ENCODE peak calls at places on chromosomes 16 and 17, in five cellular contexts. S is keratinocyte, O is PC-3, Y is K562, X is fibroblast of lung. G is an unnamed sample.

GRCh38 chr17:27352481-27353460 is 58.9 kb downstream of the WSB1 start:
- DNase-seq in S (no peak), O (no peak), Y (no peak), X (peak; percentile 54), G (peak; percentile 42)

GRCh38 chr17:66449418-66449977 is 147.1 kb downstream of the PRKCA start:
- DNase-seq in S (no peak), O (no peak), Y (no peak), X (no peak), G (no peak)

GRCh38 chr17:8150194-8151119 is 1.7 kb downstream of the PER1 start:
- DNase-seq in S (no peak), O (no peak), Y (no peak), X (no peak), G (no peak)

GRCh38 chr17:42131971-42132370 is 9.4 kb downstream of the HSPB9 start:
- DNase-seq in S (no peak), O (no peak), Y (no peak), X (no peak), G (peak; percentile 47)

GRCh38 chr17:29570521-29570920 is 2.0 kb downstream of the TP53I13 start:
- DNase-seq in S (no peak), O (no peak), Y (no peak), X (no peak), G (no peak)

GRCh38 chr17:82419471-82419995 is 1.1 kb upstream of the OGFOD3 start:
- DNase-seq in S (no peak), O (peak; percentile 7), Y (no peak), X (peak; percentile 17), G (no peak)

GRCh38 chr16:59878479-59878878 is 1144.4 kb upstream of the GOT2 start:
- DNase-seq in S (no peak), O (peak; percentile 66), Y (no peak), X (peak; percentile 75), G (peak; percentile 90)

GRCh38 chr16:54934536-54935410 is 4.1 kb downstream of the IRX5 start:
- DNase-seq in S (no peak), O (no peak), Y (no peak), X (no peak), G (peak; percentile 46)

GRCh38 chr17:34076743-34077631 is 178.1 kb upstream of the CCL2 start:
- DNase-seq in S (no peak), O (no peak), Y (no peak), X (no peak), G (no peak)

GRCh38 chr16:89922477-89922883 is 662 bp upstream of the TUBB3 start:
- DNase-seq in S (peak; percentile 64), O (peak; percentile 84), Y (peak; percentile 55), X (peak; percentile 92), G (peak; percentile 86)

GRCh38 chr17:30091771-30092170 is 24.8 kb upstream of the NSRP1 start:
- DNase-seq in S (no peak), O (peak; percentile 40), Y (no peak), X (peak; percentile 72), G (peak; percentile 91)

GRCh38 chr16:88813396-88814143 is 1.8 kb upstream of the APRT start:
- DNase-seq in S (no peak), O (no peak), Y (no peak), X (no peak), G (no peak)

GRCh38 chr16:3256146-3256875 is at the start of gene MEFV:
- DNase-seq in S (no peak), O (no peak), Y (no peak), X (no peak), G (no peak)

GRCh38 chr16:57185446-57185944 is 344 bp downstream of the PSME3IP1 start:
- DNase-seq in S (no peak), O (peak; percentile 64), Y (peak; percentile 49), X (peak; percentile 60), G (peak; percentile 47)

GRCh38 chr16:1054660-1055556 is 17.6 kb upstream of the SSTR5 start:
- DNase-seq in S (no peak), O (peak; percentile 50), Y (peak; percentile 68), X (peak; percentile 42), G (no peak)

GRCh38 chr17:28466001-28466400 is 7.4 kb upstream of the SLC13A2 start:
- DNase-seq in S (no peak), O (no peak), Y (no peak), X (no peak), G (no peak)

GRCh38 chr17:4433515-4434031 is at the start of gene SPNS3:
- DNase-seq in S (no peak), O (no peak), Y (no peak), X (no peak), G (no peak)

GRCh38 chr17:47276868-47277267 is 23.2 kb downstream of the ITGB3 start:
- DNase-seq in S (no peak), O (peak; percentile 57), Y (no peak), X (peak; percentile 90), G (peak; percentile 73)

GRCh38 chr17:82367724-82368524 is 3.6 kb upstream of the UTS2R start:
- DNase-seq in S (no peak), O (peak; percentile 29), Y (peak; percentile 94), X (no peak), G (no peak)

GRCh38 chr16:56871172-56871593 is 6.2 kb downstream of the SLC12A3 start:
- DNase-seq in S (no peak), O (peak; percentile 12), Y (no peak), X (peak; percentile 33), G (no peak)

GRCh38 chr16:70665806-70666735 is 19.7 kb downstream of the IL34 start:
- DNase-seq in S (no peak), O (no peak), Y (no peak), X (no peak), G (no peak)

GRCh38 chr17:60142872-60143499 is 6.8 kb upstream of the CA4 start:
- DNase-seq in S (peak; percentile 67), O (peak; percentile 96), Y (peak; percentile 69), X (peak; percentile 84), G (peak; percentile 70)

GRCh38 chr16:85313541-85314208 is 201.4 kb upstream of the CIBAR2 start:
- DNase-seq in S (no peak), O (no peak), Y (no peak), X (peak; percentile 32), G (no peak)

GRCh38 chr17:3401786-3402185 is 3.6 kb upstream of the OR1E1 start:
- DNase-seq in S (no peak), O (no peak), Y (no peak), X (no peak), G (no peak)

GRCh38 chr17:79082311-79083190 is 7.9 kb downstream of the ENGASE start:
- DNase-seq in S (no peak), O (peak; percentile 73), Y (peak; percentile 79), X (peak; percentile 19), G (no peak)

GRCh38 chr17:77454560-77455095 is 313.9 kb downstream of the SEC14L1 start:
- DNase-seq in S (no peak), O (no peak), Y (no peak), X (no peak), G (no peak)

GRCh38 chr16:88058136-88058535 is 106.9 kb downstream of the BANP start:
- DNase-seq in S (no peak), O (no peak), Y (no peak), X (no peak), G (no peak)

GRCh38 chr16:5350118-5350517 is 252.5 kb upstream of the EEF2KMT start:
- DNase-seq in S (no peak), O (no peak), Y (no peak), X (no peak), G (no peak)

GRCh38 chr17:45763182-45763581 is 20.9 kb upstream of the CRHR1 start:
- DNase-seq in S (no peak), O (no peak), Y (no peak), X (no peak), G (no peak)

GRCh38 chr17:82299452-82299851 is 18.0 kb downstream of the CD7 start:
- DNase-seq in S (no peak), O (no peak), Y (no peak), X (no peak), G (no peak)

GRCh38 chr17:55730808-55731207 is 8.1 kb upstream of the TMEM100 start:
- DNase-seq in S (no peak), O (no peak), Y (no peak), X (peak; percentile 33), G (no peak)

GRCh38 chr17:47305302-47305923 is 18.3 kb upstream of the EFCAB13 start:
- DNase-seq in S (peak; percentile 63), O (peak; percentile 100), Y (no peak), X (peak; percentile 87), G (peak; percentile 96)

GRCh38 chr16:62752837-62753236 is 716.6 kb upstream of the CDH8 start:
- DNase-seq in S (no peak), O (no peak), Y (no peak), X (no peak), G (no peak)

DNA sequence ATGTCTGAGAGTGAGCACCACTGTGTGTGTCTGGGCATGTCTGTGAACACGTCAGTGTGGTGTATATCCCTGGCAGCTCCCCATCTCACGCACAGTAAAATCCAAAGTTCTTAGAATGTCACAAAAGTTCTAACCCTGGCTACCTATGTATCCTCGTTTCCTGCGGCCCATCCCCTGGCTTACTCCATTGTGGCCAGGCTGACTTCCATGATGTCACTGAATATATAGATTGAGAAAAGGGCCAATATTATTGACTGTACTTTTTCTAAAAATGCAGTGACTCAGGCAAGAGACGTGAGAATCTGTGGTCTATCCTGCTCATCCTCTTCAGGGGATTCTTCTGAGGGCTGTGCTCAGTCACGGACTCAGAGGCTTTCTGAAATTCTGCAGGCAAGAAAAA is 963 bp upstream of the METTL22 start:
- DNase-seq in S (peak; percentile 82), O (no peak), Y (no peak), X (no peak), G (no peak)
- H2AFZ ChIP-seq in S (peak overlapping the region; percentile 68), O (no peak overlapping the region), Y (no peak overlapping the region), X (no peak overlapping the region), G (no peak overlapping the region)

GRCh38 chr16:49800876-49801275 is 55.0 kb downstream of the ZNF423 start:
- DNase-seq in S (no peak), O (no peak), Y (no peak), X (no peak), G (no peak)

GRCh38 chr16:49800441-49800840 is 55.5 kb downstream of the ZNF423 start:
- DNase-seq in S (no peak), O (no peak), Y (no peak), X (no peak), G (no peak)

GRCh38 chr16:49799172-49799571 is 56.7 kb downstream of the ZNF423 start:
- DNase-seq in S (no peak), O (no peak), Y (no peak), X (no peak), G (peak; percentile 27)

GRCh38 chr16:49793244-49793643 is 62.7 kb downstream of the ZNF423 start:
- DNase-seq in S (no peak), O (no peak), Y (no peak), X (no peak), G (no peak)

GRCh38 chr16:49795513-49795912 is 60.4 kb downstream of the ZNF423 start:
- DNase-seq in S (no peak), O (no peak), Y (no peak), X (no peak), G (no peak)
- TF ChIP-seq EZH2 in S (no peak), O (no peak), Y (no peak), X (no peak), G (no peak)

GRCh38 chr16:86343111-86343642 is 167.2 kb upstream of the FOXF1 start:
- DNase-seq in S (no peak), O (no peak), Y (no peak), X (peak; percentile 94), G (peak; percentile 78)
- H2AFZ ChIP-seq in S (no peak overlapping the region), O (no peak overlapping the region), Y (no peak overlapping the region), X (peak overlapping the region; percentile 74), G (peak overlapping the region; percentile 74)

GRCh38 chr17:48738803-48739526 is 10.4 kb upstream of the HOXB13 start:
- DNase-seq in S (no peak), O (peak; percentile 91), Y (no peak), X (no peak), G (no peak)
- TF ChIP-seq EZH2 in S (peak; percentile 94), O (no peak), Y (no peak), X (peak; percentile 84), G (peak; percentile 58)

GRCh38 chr16:9703731-9704130 is 478.5 kb downstream of the GRIN2A start:
- DNase-seq in S (no peak), O (no peak), Y (no peak), X (no peak), G (peak; percentile 48)
- H2AFZ ChIP-seq in S (no peak overlapping the region), O (no peak overlapping the region), Y (no peak overlapping the region), X (no peak overlapping the region), G (no peak overlapping the region)

G was measured in astrocyte.